ENCODE peak calls at places on chromosomes 12 and 14, in nine cellular contexts. F is mucosa of descending colon; P is astrocyte; O is fibroblast of lung; U is tibial nerve; N is CD8-positive, alpha-beta memory T cell; Z is adrenal gland; C is H9; D is BE2C. S is an unnamed sample.

GRCh38 chr12:120247621-120248030 is 17.9 kb downstream of the PXN start:
- DNase-seq in N (no peak), Z (peak; percentile 69), U (no peak), O (peak; percentile 77), P (peak; percentile 71), D (no peak), C (no peak), F (no peak), S (no peak)

GRCh38 chr12:9725471-9725870 is 7.4 kb downstream of the CLECL1 start:
- DNase-seq in U (no peak), D (no peak), O (no peak), F (no peak), P (no peak), C (no peak), Z (no peak), N (no peak), S (no peak)

GRCh38 chr12:45660330-45660729 is 69.2 kb upstream of the ARID2 start:
- DNase-seq in F (no peak), O (peak; percentile 69), U (no peak), N (no peak), D (no peak), C (no peak), P (peak; percentile 58), Z (peak; percentile 17), S (no peak)

GRCh38 chr12:67428431-67428830 is 159.3 kb downstream of the CAND1 start:
- DNase-seq in P (no peak), D (no peak), C (no peak), N (no peak), O (no peak), Z (no peak), F (no peak), U (no peak), S (no peak)

GRCh38 chr12:69671597-69671996 is 27.5 kb downstream of the BEST3 start:
- DNase-seq in P (no peak), Z (no peak), C (no peak), N (no peak), F (no peak), U (no peak), O (no peak), D (no peak), S (no peak)

GRCh38 chr12:111201036-111201435 is 167.9 kb downstream of the PHETA1 start:
- DNase-seq in D (peak; percentile 73), U (no peak), Z (no peak), N (no peak), P (no peak), O (no peak), C (peak; percentile 59), F (no peak), S (no peak)

GRCh38 chr12:44626883-44627282 is 249.2 kb downstream of the NELL2 start:
- DNase-seq in N (no peak), C (no peak), F (no peak), O (no peak), D (no peak), U (no peak), Z (no peak), P (no peak), S (no peak)

GRCh38 chr12:104653730-104654328 is 197.1 kb downstream of the CHST11 start:
- DNase-seq in D (no peak), N (no peak), O (no peak), Z (no peak), U (no peak), C (peak; percentile 70), P (no peak), F (no peak), S (no peak)

GRCh38 chr12:88951860-88952483 is 371.7 kb upstream of the KITLG start:
- DNase-seq in P (no peak), N (no peak), U (no peak), Z (no peak), O (no peak), D (no peak), F (no peak), C (peak; percentile 30), S (no peak)

GRCh38 chr14:33587761-33588160 is 363.1 kb downstream of the EGLN3 start:
- DNase-seq in C (no peak), O (no peak), F (no peak), N (no peak), Z (no peak), U (no peak), D (no peak), P (no peak), S (no peak)

GRCh38 chr14:76917158-76917596 is 91.0 kb downstream of the LRRC74A start:
- DNase-seq in O (peak; percentile 80), Z (peak; percentile 74), F (no peak), P (peak; percentile 71), N (no peak), U (peak; percentile 67), C (peak; percentile 87), D (peak; percentile 84), S (peak; percentile 89)

GRCh38 chr12:47801170-47801903 is 18.4 kb downstream of the HDAC7 start:
- DNase-seq in P (no peak), N (no peak), O (no peak), Z (no peak), F (no peak), U (no peak), D (no peak), C (no peak), S (no peak)

GRCh38 chr12:47798481-47798948 is 21.2 kb downstream of the HDAC7 start:
- DNase-seq in D (no peak), U (no peak), P (no peak), N (no peak), C (no peak), F (no peak), O (no peak), Z (no peak), S (no peak)

GRCh38 chr12:47800582-47800981 is 19.1 kb downstream of the HDAC7 start:
- DNase-seq in F (no peak), O (no peak), N (no peak), D (no peak), P (no peak), C (no peak), Z (no peak), U (no peak), S (no peak)

GRCh38 chr12:47797432-47797831 is 22.3 kb downstream of the HDAC7 start:
- DNase-seq in C (peak; percentile 80), Z (no peak), D (peak; percentile 56), F (no peak), P (no peak), O (no peak), U (no peak), N (no peak), S (no peak)

DNA sequence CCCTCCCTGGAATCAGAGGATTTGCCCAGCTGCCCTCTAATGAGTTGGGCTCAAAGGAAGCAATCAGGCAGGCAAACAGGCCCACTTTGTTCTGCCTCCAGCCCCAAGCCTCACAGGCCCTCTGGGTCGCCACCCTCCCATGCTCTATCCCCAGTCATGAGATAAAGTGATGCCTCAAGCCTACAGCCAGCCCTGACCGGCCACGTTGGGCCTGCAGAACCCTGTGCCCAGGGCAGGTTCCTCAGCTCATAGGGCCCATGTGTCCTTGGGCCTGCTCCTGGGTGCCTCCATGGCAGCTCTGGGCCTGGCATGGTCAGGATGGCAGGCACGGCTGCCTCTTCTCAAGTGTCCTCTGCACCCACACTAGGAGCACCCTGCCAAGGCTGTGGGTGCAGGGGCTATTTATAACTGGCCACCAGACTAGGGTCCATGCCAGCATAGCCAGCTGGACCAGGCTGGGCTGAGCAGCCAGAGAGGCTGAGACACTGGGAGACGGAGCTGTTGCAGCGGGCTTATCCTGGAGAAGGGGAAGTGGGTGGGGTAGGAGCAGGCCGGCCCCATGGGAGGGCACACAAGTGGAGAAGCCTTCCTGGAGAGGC is 20.2 kb downstream of the HDAC7 start:
- DNase-seq in D (no peak), U (no peak), Z (no peak), C (no peak), O (no peak), F (no peak), N (no peak), P (no peak), S (no peak)
- H3K4me1 ChIP-seq in D (peaks cover 9% of the 10 kb centered on the region), U (peaks cover 61% of the 10 kb centered on the region), Z (peaks cover 20% of the 10 kb centered on the region), C (no peaks in the 10 kb centered on the region), O (peaks cover 9% of the 10 kb centered on the region), F (peaks cover 14% of the 10 kb centered on the region), N (peaks cover 54% of the 10 kb centered on the region), P (peaks cover 3% of the 10 kb centered on the region), S (peaks cover 4% of the 10 kb centered on the region)

DNA sequence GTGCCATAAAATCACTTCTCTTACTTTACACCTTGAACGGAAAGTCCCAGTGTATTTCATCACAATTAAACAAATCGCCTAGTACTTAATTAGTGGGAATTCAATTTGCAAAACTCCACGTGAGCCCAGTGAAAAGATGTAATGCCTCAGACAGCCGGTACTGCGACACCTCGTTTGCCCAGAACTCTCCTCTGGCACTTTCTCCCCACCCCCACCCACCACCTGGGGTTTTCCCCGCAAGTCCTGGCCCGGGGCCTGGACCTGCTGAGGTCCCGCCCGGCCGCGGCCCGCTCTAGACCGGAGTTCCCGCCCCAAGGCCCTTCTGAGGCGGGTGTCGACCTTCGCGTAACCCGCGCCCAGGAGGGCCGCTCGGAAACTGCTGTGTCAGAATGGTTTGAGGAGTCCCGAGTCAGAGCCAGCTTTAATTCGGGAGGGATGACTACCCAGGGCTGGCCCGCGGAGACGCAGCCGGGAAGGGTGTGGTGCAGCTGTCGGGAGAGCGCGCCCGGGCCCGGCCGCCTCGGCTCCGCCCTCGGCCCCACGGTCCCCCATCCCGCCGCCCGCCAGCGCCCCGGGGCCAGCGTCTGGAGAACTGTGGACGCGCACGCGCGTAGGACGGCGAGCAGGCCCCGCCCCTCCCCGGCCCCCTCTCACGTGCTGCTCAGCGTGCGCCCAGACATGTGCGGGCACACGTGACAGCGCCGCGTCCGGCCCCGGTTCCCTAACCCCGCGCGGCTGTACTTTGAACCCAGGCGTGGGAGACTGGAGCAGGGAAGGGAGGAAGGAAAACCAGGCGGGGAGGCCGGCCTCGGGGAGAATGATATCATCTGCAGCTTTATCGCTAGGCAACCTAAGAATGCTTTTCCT is 10.8 kb downstream of the BHLHE41 start:
- DNase-seq in F (peak; percentile 97), U (peak; percentile 91), Z (peak; percentile 97), O (peak; percentile 87), D (peak; percentile 86), P (peak; percentile 79), N (peak; percentile 35), C (peak; percentile 94), S (no peak)
- H3K4me1 ChIP-seq in F (peaks cover 11% of the 10 kb centered on the region), U (peaks cover 16% of the 10 kb centered on the region), Z (no peaks in the 10 kb centered on the region), O (peaks cover 2% of the 10 kb centered on the region), D (peaks cover 3% of the 10 kb centered on the region), P (peaks cover 14% of the 10 kb centered on the region), N (peaks cover 4% of the 10 kb centered on the region), C (peaks cover 4% of the 10 kb centered on the region), S (peaks cover 3% of the 10 kb centered on the region)

GRCh38 chr12:64407342-64408223 is 3.4 kb downstream of the XPOT start:
- DNase-seq in O (no peak), C (no peak), P (no peak), F (no peak), Z (no peak), N (no peak), U (no peak), D (no peak), S (no peak)
- H3K4me1 ChIP-seq in O (peaks cover 6% of the 10 kb centered on the region), C (no peaks in the 10 kb centered on the region), P (peaks cover 4% of the 10 kb centered on the region), F (peaks cover 10% of the 10 kb centered on the region), Z (peaks cover 7% of the 10 kb centered on the region), N (peaks cover 12% of the 10 kb centered on the region), U (peaks cover 8% of the 10 kb centered on the region), D (no peaks in the 10 kb centered on the region), S (no peaks in the 10 kb centered on the region)

DNA sequence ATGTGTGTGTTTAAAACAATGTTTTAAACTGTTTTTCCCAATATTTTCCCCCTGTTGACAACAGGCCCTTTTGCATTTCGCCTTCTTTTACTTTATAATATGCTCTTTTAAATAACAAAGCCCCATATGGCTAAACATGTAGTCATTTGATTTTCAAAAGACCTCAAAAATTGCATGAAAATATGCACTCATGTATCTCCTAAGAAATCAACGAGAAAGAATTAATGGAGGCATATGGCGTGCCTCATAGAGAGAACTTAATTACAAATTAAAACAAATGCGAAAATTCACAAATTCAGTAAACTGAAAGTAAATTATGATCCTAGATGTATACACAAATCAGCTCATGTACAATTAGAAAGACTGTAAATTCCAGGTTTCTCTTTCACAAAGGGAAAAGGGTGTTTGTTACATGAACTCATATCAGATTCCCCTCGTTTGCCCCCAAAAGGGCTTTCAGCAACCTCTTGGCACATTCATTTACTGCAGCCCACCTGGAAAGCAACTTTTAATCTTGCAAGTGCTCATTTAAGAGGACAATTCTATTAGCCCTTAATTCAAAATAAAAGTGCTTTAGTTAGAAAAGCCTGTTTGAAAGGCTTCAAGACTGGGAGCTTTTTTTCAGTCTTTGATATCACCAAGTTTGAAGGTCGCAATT is 202.7 kb upstream of the FOXN3 start:
- DNase-seq in P (no peak), D (no peak), Z (no peak), N (no peak), O (no peak), C (no peak), F (no peak), U (no peak), S (no peak)
- H3K4me1 ChIP-seq in P (peaks cover 18% of the 10 kb centered on the region), D (peaks cover 5% of the 10 kb centered on the region), Z (peaks cover 5% of the 10 kb centered on the region), N (peaks cover 49% of the 10 kb centered on the region), O (peaks cover 8% of the 10 kb centered on the region), C (peaks cover 14% of the 10 kb centered on the region), F (peaks cover 8% of the 10 kb centered on the region), U (no peaks in the 10 kb centered on the region), S (peaks cover 2% of the 10 kb centered on the region)

S was measured in iPS DF 6.9.